ENCODE peak calls at places on chromosomes 11 and 22, in six cellular contexts. W is AG10803; B is heart right ventricle; V is pancreas; S is CD4-positive, alpha-beta T cell; A is lower lobe of right lung. H is an unnamed sample.

GRCh38 chr11:48028909-48029685 is 48.7 kb downstream of the PTPRJ start:
- DNase-seq in W (no peak), B (no peak), V (no peak), S (no peak), A (no peak), H (no peak)

GRCh38 chr11:487571-488021 is 19.4 kb downstream of the RNH1 start:
- DNase-seq in W (no peak), B (peak), V (no peak), S (no peak), A (no peak), H (no peak)

GRCh38 chr22:45587638-45588481 is 83.8 kb upstream of the ATXN10 start:
- DNase-seq in W (peak), B (no peak), V (no peak), S (no peak), A (peak), H (peak)

GRCh38 chr11:76799061-76799804 is 16.1 kb downstream of the TSKU start:
- DNase-seq in W (peak), B (peak), V (peak), S (peak), A (peak), H (peak)

GRCh38 chr11:70580036-70580805 is 181.9 kb downstream of the CTTN start:
- DNase-seq in W (no peak), B (no peak), V (no peak), S (no peak), A (peak), H (no peak)

GRCh38 chr11:45872513-45873356 is 12.7 kb upstream of the MAPK8IP1 start:
- DNase-seq in W (peak), B (peak), V (no peak), S (peak), A (no peak), H (no peak)

GRCh38 chr11:131653244-131653643 is 282.8 kb downstream of the NTM start:
- DNase-seq in W (no peak), B (no peak), V (no peak), S (no peak), A (no peak), H (no peak)

GRCh38 chr11:64990222-64990918 is 6.4 kb downstream of the BATF2 start:
- DNase-seq in W (no peak), B (peak), V (no peak), S (no peak), A (peak), H (peak)

GRCh38 chr11:46296520-46297448 is 19.3 kb downstream of the CREB3L1 start:
- DNase-seq in W (peak), B (peak), V (no peak), S (no peak), A (no peak), H (peak)

GRCh38 chr22:30861688-30862552 is 106.7 kb downstream of the MORC2 start:
- DNase-seq in W (no peak), B (no peak), V (no peak), S (no peak), A (no peak), H (no peak)

GRCh38 chr11:132643239-132643638 is 889.1 kb downstream of the OPCML start:
- DNase-seq in W (no peak), B (no peak), V (no peak), S (no peak), A (no peak), H (no peak)

GRCh38 chr11:12270215-12270797 is 107.1 kb upstream of the PARVA start:
- DNase-seq in W (no peak), B (no peak), V (no peak), S (no peak), A (no peak), H (no peak)

GRCh38 chr11:87223816-87224215 is 186.1 kb downstream of the TMEM135 start:
- DNase-seq in W (peak), B (no peak), V (no peak), S (no peak), A (no peak), H (no peak)

GRCh38 chr11:2109541-2110019 is 29.6 kb downstream of the IGF2 start:
- DNase-seq in W (no peak), B (peak), V (no peak), S (no peak), A (peak), H (no peak)
- TF ChIP-seq CTCF in W (no peak), B (no peak), V (no peak), S (no peak), A (no peak), H (no peak)

GRCh38 chr11:117908959-117909610 is 20.1 kb downstream of the TMPRSS13 start:
- DNase-seq in W (no peak), B (no peak), V (no peak), S (no peak), A (no peak), H (peak)
- TF ChIP-seq CTCF in W (no peak), B (no peak), V (no peak), S (no peak), A (no peak), H (no peak)

GRCh38 chr11:126115820-126116319 is 53.2 kb upstream of the CDON start:
- DNase-seq in W (peak), B (peak), V (peak), S (no peak), A (peak), H (peak)
- TF ChIP-seq CTCF in W (peak), B (peak), V (no peak), S (no peak), A (peak), H (no peak)

GRCh38 chr22:47125603-47126002 is 363.2 kb downstream of the TBC1D22A start:
- DNase-seq in W (no peak), B (no peak), V (no peak), S (no peak), A (peak), H (peak)
- TF ChIP-seq CTCF in W (peak), B (no peak), V (no peak), S (no peak), A (no peak), H (no peak)

DNA sequence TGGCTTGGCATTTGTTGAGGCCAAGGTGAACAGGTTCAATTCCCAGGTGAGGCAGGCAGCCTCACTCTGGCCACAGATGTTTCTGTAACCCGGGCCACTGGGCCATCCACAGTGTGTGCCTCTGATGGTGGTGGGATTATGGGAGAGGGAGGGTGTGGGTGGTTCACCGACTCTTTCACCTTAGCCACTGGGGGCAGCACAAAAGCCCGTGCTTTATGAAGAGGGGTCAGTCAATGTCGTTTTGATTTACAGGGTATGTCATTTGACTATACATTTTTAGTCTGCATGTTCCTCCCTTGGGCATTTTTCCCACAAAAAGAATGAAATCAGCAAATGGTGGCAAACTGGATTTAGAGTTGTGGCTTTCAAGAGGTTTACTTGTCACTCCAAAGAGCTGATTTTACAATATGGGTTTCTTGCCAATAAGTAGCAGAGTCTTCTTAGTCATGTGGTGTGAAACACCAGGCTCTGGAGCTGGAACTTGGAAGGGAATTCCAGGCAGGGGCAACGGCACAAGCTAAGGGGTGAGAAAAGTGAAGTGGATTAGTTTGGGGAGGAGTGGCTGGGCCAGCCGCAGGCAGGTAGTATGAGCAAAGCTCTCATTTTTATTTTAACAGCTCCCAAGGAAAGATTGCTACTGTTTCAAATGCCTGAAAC is 217.8 kb upstream of the ZBED5 start:
- DNase-seq in W (no peak), B (no peak), V (no peak), S (no peak), A (no peak), H (no peak)
- TF ChIP-seq CTCF in W (no peak), B (no peak), V (no peak), S (no peak), A (no peak), H (no peak)

GRCh38 chr22:20551805-20552449 is 44.5 kb downstream of the MED15 start:
- DNase-seq in W (peak), B (peak), V (peak), S (no peak), A (no peak), H (no peak)
- TF ChIP-seq CTCF in W (peak), B (peak), V (peak), S (peak), A (peak), H (no peak)

GRCh38 chr11:59207988-59208432 is 4.7 kb downstream of the MPEG1 start:
- DNase-seq in W (peak), B (no peak), V (peak), S (no peak), A (no peak), H (no peak)
- TF ChIP-seq CTCF in W (peak), B (peak), V (peak), S (peak), A (peak), H (peak)

H was measured in left lung.